ENCODE peak calls at places on chromosomes 11 and 22, in six cellular contexts. T is CD4-positive, alpha-beta T cell; A is dorsolateral prefrontal cortex; M is brain microvascular endothelial cell; E is coronary artery; S is psoas muscle. F is an unnamed sample.

GRCh38 chr22:47094861-47095330 is 332.4 kb downstream of the TBC1D22A start:
- DNase-seq in M (peak; percentile 7), A (no peak), E (no peak), T (no peak), S (no peak), F (no peak)

GRCh38 chr22:47604563-47604962 is 842.1 kb downstream of the TBC1D22A start:
- DNase-seq in A (no peak), E (peak; percentile 24), T (no peak), M (no peak), S (no peak), F (no peak)

GRCh38 chr11:22194907-22195306 is 2.0 kb downstream of the ANO5 start:
- DNase-seq in M (no peak), T (no peak), S (no peak), E (no peak), A (no peak), F (no peak)

GRCh38 chr11:46564459-46564858 is 29.4 kb downstream of the AMBRA1 start:
- DNase-seq in E (no peak), A (no peak), T (no peak), M (no peak), S (no peak), F (no peak)

GRCh38 chr11:19846654-19847330 is 134.2 kb downstream of the NAV2 start:
- DNase-seq in E (peak; percentile 80), S (no peak), M (peak; percentile 86), T (no peak), A (no peak), F (no peak)

GRCh38 chr11:126147268-126148111 is 64.0 kb downstream of the RPUSD4 start:
- DNase-seq in S (no peak), A (no peak), M (no peak), T (no peak), E (no peak), F (no peak)

GRCh38 chr11:17343907-17344306 is 7.7 kb upstream of the NCR3LG1 start:
- DNase-seq in S (no peak), A (no peak), E (no peak), M (peak; percentile 92), T (no peak), F (no peak)

GRCh38 chr11:26234451-26234850 is 97.5 kb upstream of the ANO3 start:
- DNase-seq in T (no peak), E (no peak), S (no peak), A (no peak), M (no peak), F (no peak)

GRCh38 chr11:116960916-116961315 is 123.5 kb upstream of the APOA1 start:
- DNase-seq in S (no peak), E (no peak), T (no peak), A (no peak), M (peak; percentile 45), F (no peak)

GRCh38 chr11:48012051-48012391 is 31.7 kb downstream of the PTPRJ start:
- DNase-seq in S (no peak), M (no peak), T (no peak), E (no peak), A (no peak), F (no peak)

DNA sequence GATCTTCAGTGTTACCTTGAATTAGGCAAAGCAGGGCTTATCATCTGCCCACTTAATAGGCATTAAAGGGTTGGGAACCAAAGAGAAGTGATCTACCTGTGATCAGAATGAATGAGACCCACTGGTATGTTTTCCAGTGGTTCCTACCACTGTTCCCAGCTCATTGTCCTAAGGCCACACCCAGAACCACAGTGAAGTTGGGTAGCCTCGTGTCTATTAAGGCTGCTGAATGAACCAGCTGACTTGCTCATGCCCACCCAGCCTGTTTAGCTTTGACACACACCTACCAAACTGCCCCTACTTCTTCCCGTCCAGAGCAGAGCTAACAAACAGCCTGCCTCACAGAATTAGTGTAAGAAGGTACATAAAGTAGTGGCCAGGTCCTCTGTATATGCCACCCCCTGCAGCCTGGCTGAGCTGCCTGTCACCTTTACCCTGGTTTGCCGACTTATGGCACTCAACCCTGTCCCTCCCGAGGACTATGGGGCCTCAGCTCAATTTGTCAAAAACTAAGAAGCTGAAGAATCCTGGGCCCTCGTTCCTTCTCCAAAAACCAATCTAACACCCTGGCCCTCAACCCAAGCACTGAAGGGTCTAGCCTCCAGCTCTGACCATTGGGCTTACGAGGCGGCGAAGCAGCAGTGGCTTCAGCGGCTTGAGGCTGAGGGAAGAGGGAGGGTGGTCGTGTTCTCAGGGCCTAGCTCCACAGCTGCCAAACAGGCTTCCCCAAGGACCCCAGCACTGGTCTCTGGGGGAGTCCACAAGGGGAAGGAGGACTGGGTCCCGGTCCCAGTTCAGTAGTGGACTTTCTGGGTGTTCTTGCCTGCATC is 9.8 kb downstream of the UCP2 start:
- DNase-seq in S (peak; percentile 48), A (no peak), E (no peak), M (no peak), T (no peak), F (no peak)
- H3K27ac ChIP-seq in S (no peak overlapping the region), A (no peak overlapping the region), E (peak overlapping the region; percentile 52), M (no peak overlapping the region), T (peak overlapping the region; percentile 56), F (no peak overlapping the region)

GRCh38 chr22:20203142-20204099 is 52.6 kb upstream of the CCDC188 start:
- DNase-seq in A (no peak), E (no peak), M (no peak), T (no peak), S (no peak), F (no peak)
- H3K27ac ChIP-seq in A (no peak overlapping the region), E (peak overlapping the region; percentile 81), M (no peak overlapping the region), T (no peak overlapping the region), S (no peak overlapping the region), F (no peak overlapping the region)

GRCh38 chr11:66365711-66366619 is 5.6 kb downstream of the SLC29A2 start:
- DNase-seq in A (no peak), M (no peak), S (peak; percentile 51), T (no peak), E (no peak), F (no peak)
- H3K27ac ChIP-seq in A (no peak overlapping the region), M (no peak overlapping the region), S (peak overlapping the region; percentile 41), T (no peak overlapping the region), E (no peak overlapping the region), F (no peak overlapping the region)

GRCh38 chr11:94800394-94800793 is 32.2 kb downstream of the AMOTL1 start:
- DNase-seq in M (no peak), A (no peak), E (no peak), S (no peak), T (no peak), F (no peak)

GRCh38 chr11:94804874-94805273 is 36.7 kb downstream of the AMOTL1 start:
- DNase-seq in S (no peak), T (no peak), A (no peak), E (no peak), M (no peak), F (no peak)

GRCh38 chr11:94803491-94803890 is 35.3 kb downstream of the AMOTL1 start:
- DNase-seq in E (no peak), S (no peak), M (no peak), T (no peak), A (no peak), F (no peak)

GRCh38 chr11:94801866-94802460 is 33.8 kb downstream of the AMOTL1 start:
- DNase-seq in A (no peak), T (no peak), M (no peak), E (no peak), S (peak; percentile 71), F (no peak)

DNA sequence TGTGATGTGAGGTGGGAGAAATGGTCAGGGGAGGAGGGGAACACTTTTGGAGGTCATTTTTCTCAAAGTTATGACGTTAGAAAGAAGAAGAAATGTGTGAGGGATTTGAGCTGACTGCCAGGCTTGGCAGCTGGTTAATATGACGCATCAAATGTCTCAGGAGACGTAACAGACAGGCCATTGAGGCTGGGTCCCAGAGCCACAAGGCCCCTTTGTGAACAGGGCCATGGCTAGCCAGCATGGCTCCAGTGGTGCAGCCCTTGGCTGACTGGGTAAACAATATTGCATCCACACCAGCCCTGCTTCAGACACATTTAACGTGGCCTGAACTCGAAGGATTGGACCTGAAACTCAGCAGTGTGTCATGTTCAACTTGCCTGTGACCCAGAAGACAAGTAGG is 34.3 kb downstream of the AMOTL1 start:
- DNase-seq in E (no peak), S (no peak), A (no peak), M (no peak), T (no peak), F (no peak)
- H3K27ac ChIP-seq in E (peak overlapping the region; percentile 50), S (peak overlapping the region; percentile 92), A (no peak overlapping the region), M (no peak overlapping the region), T (no peak overlapping the region), F (no peak overlapping the region)

GRCh38 chr11:66843776-66844495 is 695 bp downstream of the RCE1 start:
- DNase-seq in M (no peak), E (peak; percentile 47), S (no peak), T (no peak), A (no peak), F (no peak)

GRCh38 chr11:66840317-66841091 is 2.7 kb upstream of the RCE1 start:
- DNase-seq in M (no peak), S (peak; percentile 6), E (peak; percentile 72), T (no peak), A (no peak), F (no peak)

GRCh38 chr11:66842896-66843775 is at the start of gene RCE1:
- DNase-seq in T (peak; percentile 86), A (peak; percentile 82), S (peak; percentile 95), E (peak; percentile 91), M (peak; percentile 74), F (peak; percentile 81)

GRCh38 chr11:66842501-66842895 is 743 bp upstream of the RCE1 start:
- DNase-seq in A (no peak), T (no peak), E (peak; percentile 75), M (no peak), S (peak; percentile 38), F (no peak)

GRCh38 chr11:66841861-66842260 is 1.4 kb upstream of the RCE1 start:
- DNase-seq in E (peak; percentile 68), T (no peak), A (no peak), S (no peak), M (no peak), F (no peak)
- H3K27ac ChIP-seq in E (no peak overlapping the region), T (peak overlapping the region; percentile 97), A (peak overlapping the region; percentile 97), S (no peak overlapping the region), M (no peak overlapping the region), F (no peak overlapping the region)

DNA sequence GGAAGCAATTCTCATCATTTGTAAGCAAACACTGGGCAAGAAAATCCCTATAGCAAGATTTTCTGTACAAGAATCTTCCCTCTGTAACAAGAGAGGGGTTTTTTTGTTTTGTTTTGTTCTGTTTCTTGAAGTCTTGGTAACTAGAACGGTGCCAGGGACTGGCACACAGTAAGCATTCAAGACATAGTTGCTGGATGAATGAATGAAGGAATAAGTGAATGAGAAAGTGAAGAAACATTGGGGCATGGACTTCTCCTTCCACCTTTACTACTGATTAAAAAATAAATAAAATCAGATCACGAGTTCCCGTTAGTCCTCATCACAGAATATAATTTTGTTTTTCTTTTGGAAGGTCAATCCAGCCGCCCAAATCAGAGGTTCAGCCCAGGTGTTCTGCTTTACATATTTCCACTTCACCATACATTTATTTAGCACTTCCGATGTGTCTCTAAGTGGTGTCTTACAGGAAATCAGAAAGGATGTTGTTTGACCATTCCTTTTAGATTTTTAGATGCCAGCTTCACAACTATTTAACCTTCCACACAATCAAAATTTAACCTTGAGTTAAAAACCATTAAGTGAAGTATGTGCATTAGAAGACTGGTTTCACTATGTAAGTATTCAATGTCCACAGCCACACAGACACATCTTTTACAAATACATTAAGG is 281.2 kb downstream of the CADM1 start:
- DNase-seq in S (no peak), T (no peak), E (no peak), A (no peak), M (no peak), F (no peak)
- H3K27ac ChIP-seq in S (peak overlapping the region; percentile 88), T (no peak overlapping the region), E (no peak overlapping the region), A (peak overlapping the region; percentile 3), M (peak overlapping the region; percentile 13), F (no peak overlapping the region)

F was measured in caudate nucleus.